ENCODE peak calls at places on chromosome 11, in six cellular contexts. X is H1, O is tibial artery, C is right cardiac atrium, H is fibroblast of lung, F is uterus. P is an unnamed sample.

GRCh38 chr11:75289919-75290318 is 49.3 kb downstream of the TPBGL start:
- DNase-seq in X (no peak), O (no peak), C (peak; percentile 14), H (no peak), F (no peak), P (peak; percentile 48)

GRCh38 chr11:92859290-92859689 is 110.2 kb upstream of the MTNR1B start:
- DNase-seq in X (no peak), O (no peak), C (no peak), H (no peak), F (no peak), P (no peak)

GRCh38 chr11:80519591-80520258 is 1078.9 kb upstream of the TENM4 start:
- DNase-seq in X (no peak), O (no peak), C (no peak), H (peak; percentile 1), F (no peak), P (no peak)

GRCh38 chr11:292211-293121 is 3.5 kb downstream of the PGGHG start:
- DNase-seq in X (no peak), O (no peak), C (peak; percentile 53), H (no peak), F (no peak), P (peak; percentile 45)

GRCh38 chr11:101477926-101478325 is 105.9 kb downstream of the TRPC6 start:
- DNase-seq in X (no peak), O (no peak), C (no peak), H (no peak), F (no peak), P (no peak)

GRCh38 chr11:75271730-75272129 is 31.2 kb downstream of the TPBGL start:
- DNase-seq in X (no peak), O (no peak), C (peak; percentile 17), H (no peak), F (no peak), P (no peak)

GRCh38 chr11:129374081-129374992 is 1.3 kb upstream of the BARX2 start:
- DNase-seq in X (no peak), O (no peak), C (no peak), H (no peak), F (no peak), P (no peak)

GRCh38 chr11:27699242-27699925 is 871 bp downstream of the BDNF start:
- DNase-seq in X (no peak), O (no peak), C (peak; percentile 45), H (peak; percentile 72), F (no peak), P (no peak)

GRCh38 chr11:60336767-60337391 is 9.8 kb downstream of the MS4A6E start:
- DNase-seq in X (no peak), O (no peak), C (no peak), H (no peak), F (no peak), P (no peak)

GRCh38 chr11:12007769-12008737 is at the start of gene DKK3:
- DNase-seq in X (no peak), O (no peak), C (peak; percentile 64), H (peak; percentile 52), F (no peak), P (no peak)
- H3K27ac ChIP-seq in X (no peak within 1 kb of the TSS), O (peak within 1 kb of the TSS; percentile 81), C (peak within 1 kb of the TSS; percentile 92), H (peak within 1 kb of the TSS; percentile 78), F (peak within 1 kb of the TSS; percentile 58), P (peak within 1 kb of the TSS; percentile 76)

DNA sequence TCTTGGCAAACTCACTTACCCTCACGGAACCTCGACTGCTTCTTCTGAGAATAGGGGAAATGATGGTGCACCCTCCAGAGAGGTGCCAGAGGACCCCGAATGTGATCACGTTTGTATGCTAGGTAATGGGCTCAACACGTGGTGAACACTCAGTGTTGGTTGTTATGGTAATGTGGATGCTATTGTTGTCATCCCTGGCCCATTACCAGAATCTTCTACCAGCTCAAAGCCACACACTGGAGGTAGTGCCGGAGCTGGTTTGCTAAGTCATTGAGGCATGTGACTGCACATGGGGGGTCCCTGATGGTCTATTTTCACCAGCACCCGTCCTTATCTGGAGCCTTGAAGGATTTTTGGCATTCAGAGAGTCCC is 119.1 kb upstream of the CD82 start:
- DNase-seq in X (no peak), O (no peak), C (no peak), H (no peak), F (no peak), P (no peak)
- H3K4me1 ChIP-seq in X (peaks cover 3% of the 10 kb centered on the region), O (no peaks in the 10 kb centered on the region), C (no peaks in the 10 kb centered on the region), H (no peaks in the 10 kb centered on the region), F (no peaks in the 10 kb centered on the region), P (no peaks in the 10 kb centered on the region)

GRCh38 chr11:30260813-30261212 is 30.0 kb downstream of the FSHB start:
- DNase-seq in X (no peak), O (no peak), C (no peak), H (no peak), F (no peak), P (no peak)

GRCh38 chr11:30255637-30256036 is 24.8 kb downstream of the FSHB start:
- DNase-seq in X (no peak), O (no peak), C (no peak), H (no peak), F (no peak), P (no peak)

GRCh38 chr11:30258679-30259078 is 27.9 kb downstream of the FSHB start:
- DNase-seq in X (no peak), O (no peak), C (no peak), H (peak; percentile 20), F (no peak), P (no peak)

GRCh38 chr11:30254307-30255298 is 23.8 kb downstream of the FSHB start:
- DNase-seq in X (no peak), O (no peak), C (no peak), H (peak; percentile 23), F (no peak), P (no peak)

GRCh38 chr11:30257058-30257457 is 26.2 kb downstream of the FSHB start:
- DNase-seq in X (no peak), O (no peak), C (no peak), H (no peak), F (no peak), P (no peak)
- H3K27ac ChIP-seq in X (no peak overlapping the region), O (no peak overlapping the region), C (no peak overlapping the region), H (no peak overlapping the region), F (no peak overlapping the region), P (no peak overlapping the region)

GRCh38 chr11:45856044-45856468 is 8.8 kb downstream of the CRY2 start:
- DNase-seq in X (no peak), O (peak; percentile 54), C (no peak), H (peak; percentile 85), F (peak; percentile 47), P (no peak)

GRCh38 chr11:45858751-45859398 is 11.6 kb downstream of the CRY2 start:
- DNase-seq in X (no peak), O (no peak), C (no peak), H (no peak), F (no peak), P (no peak)

GRCh38 chr11:45859661-45860140 is 12.4 kb downstream of the CRY2 start:
- DNase-seq in X (no peak), O (peak; percentile 92), C (peak; percentile 99), H (peak; percentile 95), F (peak; percentile 98), P (peak; percentile 97)

GRCh38 chr11:45860348-45860747 is 13.1 kb downstream of the CRY2 start:
- DNase-seq in X (no peak), O (no peak), C (no peak), H (no peak), F (no peak), P (no peak)

DNA sequence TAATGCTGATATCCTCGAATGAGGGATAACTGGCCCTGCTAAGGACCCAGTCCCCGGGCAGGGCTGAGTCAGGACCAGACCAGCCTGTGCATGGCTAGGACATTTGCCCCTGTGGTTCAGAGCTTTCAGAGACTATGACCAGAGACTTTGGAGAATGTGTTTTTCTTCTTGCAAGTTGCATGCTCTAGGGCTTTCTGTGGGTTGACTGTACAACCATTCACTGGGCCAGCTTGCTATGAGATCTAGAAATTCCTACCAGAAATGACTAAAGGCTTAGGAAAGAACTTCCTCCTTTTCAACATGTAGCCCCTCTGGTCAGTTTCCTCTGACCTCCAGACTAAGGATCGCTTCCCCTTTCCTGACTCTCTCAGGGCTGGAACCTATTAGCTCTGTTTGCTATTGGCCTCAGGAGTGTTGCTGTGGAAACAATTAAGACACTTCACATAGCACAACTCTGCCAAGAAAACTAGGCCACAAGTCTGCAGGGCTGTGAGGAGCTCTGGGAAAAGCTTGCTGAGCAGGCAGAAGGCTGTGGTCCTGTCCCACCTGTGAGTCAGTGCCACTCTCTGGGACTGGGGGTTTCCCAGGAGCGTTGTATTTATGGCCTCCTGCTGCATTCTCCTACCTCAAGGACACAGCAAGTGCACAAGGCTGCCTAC is 10.7 kb downstream of the CRY2 start:
- DNase-seq in X (no peak), O (peak; percentile 38), C (peak; percentile 77), H (peak; percentile 95), F (peak; percentile 65), P (peak; percentile 78)
- H3K4me1 ChIP-seq in X (peaks cover 26% of the 10 kb centered on the region), O (peaks cover 70% of the 10 kb centered on the region), C (peaks cover 35% of the 10 kb centered on the region), H (peaks cover 31% of the 10 kb centered on the region), F (peaks cover 38% of the 10 kb centered on the region), P (no peaks in the 10 kb centered on the region)

GRCh38 chr11:61771995-61772455 is 19.6 kb downstream of the MYRF start:
- DNase-seq in X (no peak), O (no peak), C (no peak), H (no peak), F (no peak), P (no peak)
- H3K27ac ChIP-seq in X (no peak overlapping the region), O (no peak overlapping the region), C (no peak overlapping the region), H (no peak overlapping the region), F (peak overlapping the region; percentile 50), P (no peak overlapping the region)

DNA sequence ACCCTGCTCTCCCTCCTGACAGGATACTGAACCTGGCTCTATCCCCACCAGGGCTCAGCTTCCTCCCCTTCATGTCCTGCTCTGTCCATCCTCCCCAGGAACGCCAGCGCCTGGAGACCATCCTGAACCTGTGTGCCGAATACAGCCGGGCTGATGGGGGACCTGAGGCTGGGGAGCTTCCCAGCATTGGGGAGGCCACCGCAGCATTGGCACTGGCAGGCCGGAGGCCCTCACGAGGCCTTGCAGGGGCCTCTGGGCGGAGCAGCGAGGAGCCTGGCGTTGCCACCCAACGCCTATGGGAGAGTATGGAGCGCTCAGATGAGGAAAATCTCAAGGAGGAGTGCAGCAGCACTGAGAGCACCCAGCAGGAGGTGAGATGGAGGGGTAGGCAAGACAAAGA is 23.7 kb downstream of the PHLDB1 start:
- DNase-seq in X (no peak), O (no peak), C (peak; percentile 50), H (no peak), F (no peak), P (no peak)
- H3K4me1 ChIP-seq in X (peaks cover 13% of the 10 kb centered on the region), O (peaks cover 31% of the 10 kb centered on the region), C (peaks cover 13% of the 10 kb centered on the region), H (peaks cover 23% of the 10 kb centered on the region), F (peaks cover 4% of the 10 kb centered on the region), P (no peaks in the 10 kb centered on the region)

GRCh38 chr11:116473236-116473769 is 299.5 kb downstream of the BUD13 start:
- DNase-seq in X (no peak), O (no peak), C (no peak), H (no peak), F (no peak), P (no peak)

GRCh38 chr11:116471608-116472007 is 301.2 kb downstream of the BUD13 start:
- DNase-seq in X (no peak), O (no peak), C (no peak), H (peak; percentile 65), F (no peak), P (no peak)

GRCh38 chr11:116478205-116478604 is 294.6 kb downstream of the BUD13 start:
- DNase-seq in X (no peak), O (no peak), C (no peak), H (no peak), F (no peak), P (no peak)

GRCh38 chr11:116472661-116473060 is 300.1 kb downstream of the BUD13 start:
- DNase-seq in X (no peak), O (no peak), C (no peak), H (no peak), F (peak; percentile 40), P (no peak)

GRCh38 chr11:116473790-116474346 is 298.9 kb downstream of the BUD13 start:
- DNase-seq in X (no peak), O (no peak), C (no peak), H (no peak), F (no peak), P (no peak)
- H3K27ac ChIP-seq in X (no peak overlapping the region), O (no peak overlapping the region), C (no peak overlapping the region), H (no peak overlapping the region), F (peak overlapping the region; percentile 67), P (no peak overlapping the region)

GRCh38 chr11:67482275-67482735 is 521 bp upstream of the AIP start:
- DNase-seq in X (no peak), O (no peak), C (peak; percentile 51), H (no peak), F (no peak), P (no peak)
- H3K4me1 ChIP-seq in X (no peaks in the 10 kb centered on the region), O (peaks cover 10% of the 10 kb centered on the region), C (peaks cover 14% of the 10 kb centered on the region), H (peaks cover 7% of the 10 kb centered on the region), F (no peaks in the 10 kb centered on the region), P (peaks cover 3% of the 10 kb centered on the region)

P was measured in aorta.